ENCODE peak calls at places on chromosomes 3 and 15, in seven cellular contexts. One of them, this sample, is unnamed.

GRCh38 chr3:37734886-37735285 is 126.8 kb upstream of the CTDSPL start:
- DNase-seq in upper lobe of left lung: peak
- DNase-seq in IMR-90: no peak
- DNase-seq in psoas muscle: no peak
- DNase-seq in left lung: no peak
- DNase-seq in pancreas: no peak
- DNase-seq in A549: no peak
- DNase-seq in this sample: no peak

GRCh38 chr15:20344601-20345400 is 196.8 kb downstream of the GOLGA6L6 start:
- DNase-seq in A549: no peak
- DNase-seq in pancreas: peak
- DNase-seq in psoas muscle: no peak
- DNase-seq in IMR-90: no peak
- DNase-seq in left lung: peak
- DNase-seq in upper lobe of left lung: peak
- DNase-seq in this sample: peak

GRCh38 chr3:148464246-148464645 is 233.5 kb upstream of the AGTR1 start:
- DNase-seq in IMR-90: peak
- DNase-seq in upper lobe of left lung: no peak
- DNase-seq in psoas muscle: no peak
- DNase-seq in pancreas: no peak
- DNase-seq in left lung: no peak
- DNase-seq in A549: no peak
- DNase-seq in this sample: no peak

GRCh38 chr3:17356581-17356980 is 385.9 kb downstream of the TBC1D5 start:
- DNase-seq in pancreas: no peak
- DNase-seq in IMR-90: no peak
- DNase-seq in psoas muscle: no peak
- DNase-seq in A549: no peak
- DNase-seq in upper lobe of left lung: no peak
- DNase-seq in left lung: no peak
- DNase-seq in this sample: no peak

GRCh38 chr15:85477061-85477460 is 96.7 kb downstream of the AKAP13 start:
- DNase-seq in upper lobe of left lung: no peak
- DNase-seq in A549: no peak
- DNase-seq in pancreas: no peak
- DNase-seq in psoas muscle: no peak
- DNase-seq in left lung: no peak
- DNase-seq in IMR-90: no peak
- DNase-seq in this sample: no peak

GRCh38 chr3:71129611-71130515 is 453.7 kb downstream of the FOXP1 start:
- DNase-seq in pancreas: no peak
- DNase-seq in IMR-90: peak
- DNase-seq in A549: no peak
- DNase-seq in psoas muscle: no peak
- DNase-seq in upper lobe of left lung: no peak
- DNase-seq in left lung: no peak
- DNase-seq in this sample: no peak

GRCh38 chr3:181458857-181459256 is 252.9 kb upstream of the SOX2 start:
- DNase-seq in IMR-90: no peak
- DNase-seq in A549: no peak
- DNase-seq in left lung: no peak
- DNase-seq in pancreas: no peak
- DNase-seq in upper lobe of left lung: no peak
- DNase-seq in psoas muscle: no peak
- DNase-seq in this sample: no peak

GRCh38 chr15:89378699-89379422 is 44.2 kb upstream of the POLG start:
- DNase-seq in pancreas: no peak
- DNase-seq in A549: no peak
- DNase-seq in left lung: peak
- DNase-seq in upper lobe of left lung: peak
- DNase-seq in psoas muscle: no peak
- DNase-seq in IMR-90: no peak
- DNase-seq in this sample: no peak

GRCh38 chr3:39531681-39532080 is 64.2 kb downstream of the MOBP start:
- DNase-seq in A549: peak
- DNase-seq in pancreas: no peak
- DNase-seq in psoas muscle: no peak
- DNase-seq in upper lobe of left lung: no peak
- DNase-seq in IMR-90: peak
- DNase-seq in left lung: no peak
- DNase-seq in this sample: no peak

GRCh38 chr3:157119369-157119951 is 40.5 kb downstream of the CCNL1 start:
- DNase-seq in pancreas: peak
- DNase-seq in left lung: no peak
- DNase-seq in IMR-90: no peak
- DNase-seq in upper lobe of left lung: no peak
- DNase-seq in A549: no peak
- DNase-seq in psoas muscle: no peak
- DNase-seq in this sample: no peak

GRCh38 chr3:52005571-52005986 is 9.9 kb upstream of the RPL29 start:
- DNase-seq in psoas muscle: peak
- DNase-seq in left lung: no peak
- DNase-seq in IMR-90: peak
- DNase-seq in pancreas: peak
- DNase-seq in A549: no peak
- DNase-seq in upper lobe of left lung: peak
- DNase-seq in this sample: peak

GRCh38 chr3:46372492-46373359 is 2.0 kb downstream of the CCR5 start:
- DNase-seq in psoas muscle: no peak
- DNase-seq in pancreas: no peak
- DNase-seq in left lung: no peak
- DNase-seq in IMR-90: peak
- DNase-seq in upper lobe of left lung: no peak
- DNase-seq in A549: no peak
- DNase-seq in this sample: no peak

GRCh38 chr3:108486910-108487309 is 23.5 kb downstream of the MYH15 start:
- DNase-seq in pancreas: no peak
- DNase-seq in IMR-90: peak
- DNase-seq in psoas muscle: peak
- DNase-seq in A549: no peak
- DNase-seq in left lung: no peak
- DNase-seq in upper lobe of left lung: no peak
- DNase-seq in this sample: peak

GRCh38 chr3:18237251-18238005 is 187.7 kb downstream of the SATB1 start:
- DNase-seq in upper lobe of left lung: no peak
- DNase-seq in pancreas: no peak
- DNase-seq in A549: no peak
- DNase-seq in psoas muscle: no peak
- DNase-seq in IMR-90: peak
- DNase-seq in left lung: no peak
- DNase-seq in this sample: no peak

GRCh38 chr3:57862894-57863293 is 106.8 kb downstream of the SLMAP start:
- DNase-seq in upper lobe of left lung: no peak
- DNase-seq in left lung: no peak
- DNase-seq in psoas muscle: no peak
- DNase-seq in A549: no peak
- DNase-seq in IMR-90: no peak
- DNase-seq in pancreas: no peak
- DNase-seq in this sample: no peak

GRCh38 chr3:149384911-149385321 is 7.5 kb upstream of the TM4SF1 start:
- DNase-seq in A549: no peak
- DNase-seq in upper lobe of left lung: no peak
- DNase-seq in pancreas: no peak
- DNase-seq in left lung: no peak
- DNase-seq in IMR-90: peak
- DNase-seq in psoas muscle: no peak
- DNase-seq in this sample: no peak

DNA sequence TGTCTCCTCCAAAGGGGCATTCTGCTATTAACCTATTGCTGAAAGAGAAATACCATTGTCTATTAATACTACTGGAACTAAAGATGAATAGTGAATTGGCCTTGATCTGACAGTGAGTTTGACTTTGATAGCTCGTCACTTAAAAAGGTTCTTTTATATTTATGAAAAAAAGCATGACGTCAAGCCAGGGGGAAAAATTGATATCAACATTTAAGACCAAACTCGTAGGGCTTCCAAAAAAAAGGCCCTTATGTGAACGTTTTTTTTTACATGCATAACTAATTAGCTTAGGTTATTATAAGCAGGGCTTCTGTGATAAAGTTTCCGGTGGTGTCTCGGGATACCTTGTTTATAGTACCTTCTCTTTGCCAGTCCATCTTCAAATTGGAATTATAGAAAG is 63.3 kb upstream of the SAMMSON start:
- DNase-seq in upper lobe of left lung: no peak
- DNase-seq in psoas muscle: no peak
- DNase-seq in pancreas: no peak
- DNase-seq in left lung: no peak
- DNase-seq in A549: no peak
- DNase-seq in IMR-90: no peak
- DNase-seq in this sample: no peak
- H3K4me3 ChIP-seq in upper lobe of left lung: no peak
- H3K4me3 ChIP-seq in psoas muscle: no peak
- H3K4me3 ChIP-seq in pancreas: no peak
- H3K4me3 ChIP-seq in left lung: no peak
- H3K4me3 ChIP-seq in A549: no peak
- H3K4me3 ChIP-seq in IMR-90: no peak
- H3K4me3 ChIP-seq in this sample: no peak

DNA sequence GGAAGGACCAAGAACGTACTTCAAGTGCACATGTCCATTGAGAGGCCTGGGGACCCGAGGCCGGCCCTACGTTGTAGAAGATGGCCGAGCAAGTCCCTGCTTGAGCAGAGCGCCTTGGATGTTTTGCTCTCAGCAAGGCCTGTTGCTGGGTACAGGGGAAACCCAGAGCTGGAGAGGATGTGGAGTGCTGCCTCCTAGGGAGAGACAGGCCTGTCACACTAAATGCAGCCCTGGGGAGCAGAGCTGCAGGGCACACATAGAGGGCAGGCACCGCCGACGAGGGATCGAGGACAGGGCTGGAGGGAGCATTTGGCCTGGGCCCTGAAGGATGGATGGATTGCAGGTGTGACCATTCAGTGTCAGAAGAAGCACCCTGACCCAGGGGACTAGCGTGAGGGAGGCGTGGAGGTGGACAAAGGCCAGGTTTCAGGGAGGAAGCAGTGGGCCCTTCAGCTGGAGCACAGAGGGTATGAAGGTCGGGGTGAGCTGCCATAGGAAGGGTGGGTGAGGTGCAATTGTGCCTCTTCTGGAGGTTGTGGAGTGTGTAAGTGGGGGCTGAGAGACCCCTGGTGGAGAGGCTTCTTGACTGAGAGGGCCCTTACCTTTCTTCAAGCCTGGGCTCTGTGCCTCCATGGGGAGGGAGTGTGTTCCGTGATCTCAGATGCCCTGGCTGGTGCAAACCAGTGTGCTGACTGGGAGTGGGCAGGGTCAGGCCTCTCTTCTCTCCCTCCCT is 142.4 kb downstream of the CHDH start:
- DNase-seq in IMR-90: no peak
- DNase-seq in pancreas: no peak
- DNase-seq in left lung: no peak
- DNase-seq in A549: no peak
- DNase-seq in psoas muscle: no peak
- DNase-seq in upper lobe of left lung: no peak
- DNase-seq in this sample: no peak
- H3K27ac ChIP-seq in IMR-90: no peak
- H3K27ac ChIP-seq in pancreas: no peak
- H3K27ac ChIP-seq in left lung: no peak
- H3K27ac ChIP-seq in A549: no peak
- H3K27ac ChIP-seq in psoas muscle: no peak
- H3K27ac ChIP-seq in upper lobe of left lung: no peak
- H3K27ac ChIP-seq in this sample: peak

DNA sequence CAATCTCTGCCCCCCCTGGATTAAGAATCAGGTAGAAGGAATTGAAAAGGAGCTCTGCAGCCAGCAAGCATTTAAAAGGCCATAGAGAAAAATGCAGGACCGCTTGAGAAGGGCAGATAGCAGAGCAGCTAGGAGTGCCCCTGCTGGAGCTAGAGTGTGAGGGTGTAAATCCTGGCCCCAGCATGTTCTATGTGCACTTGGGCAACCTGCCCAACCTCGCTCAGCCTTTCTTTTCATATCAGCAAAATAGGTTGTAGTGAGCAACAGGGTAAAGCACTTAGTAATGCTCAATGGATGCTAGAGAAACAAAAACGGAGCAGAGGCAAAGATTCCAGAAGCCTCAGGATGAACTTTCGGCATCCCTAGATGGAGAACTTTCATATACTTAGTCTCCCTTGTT is 25.0 kb upstream of the THBS1 start:
- DNase-seq in pancreas: no peak
- DNase-seq in psoas muscle: no peak
- DNase-seq in upper lobe of left lung: no peak
- DNase-seq in IMR-90: peak
- DNase-seq in left lung: no peak
- DNase-seq in A549: no peak
- DNase-seq in this sample: no peak
- TF ChIP-seq CTCF in pancreas: no peak
- TF ChIP-seq CTCF in psoas muscle: no peak
- TF ChIP-seq CTCF in upper lobe of left lung: no peak
- TF ChIP-seq CTCF in IMR-90: no peak
- TF ChIP-seq CTCF in left lung: no peak
- TF ChIP-seq CTCF in A549: no peak
- TF ChIP-seq CTCF in this sample: no peak

GRCh38 chr3:84977021-84977420 is 18.2 kb downstream of the CADM2 start:
- DNase-seq in A549: no peak
- DNase-seq in psoas muscle: no peak
- DNase-seq in upper lobe of left lung: no peak
- DNase-seq in left lung: no peak
- DNase-seq in pancreas: no peak
- DNase-seq in IMR-90: no peak
- DNase-seq in this sample: no peak
- H3K4me3 ChIP-seq in A549: no peak
- H3K4me3 ChIP-seq in psoas muscle: no peak
- H3K4me3 ChIP-seq in upper lobe of left lung: no peak
- H3K4me3 ChIP-seq in left lung: no peak
- H3K4me3 ChIP-seq in pancreas: no peak
- H3K4me3 ChIP-seq in IMR-90: no peak
- H3K4me3 ChIP-seq in this sample: no peak

DNA sequence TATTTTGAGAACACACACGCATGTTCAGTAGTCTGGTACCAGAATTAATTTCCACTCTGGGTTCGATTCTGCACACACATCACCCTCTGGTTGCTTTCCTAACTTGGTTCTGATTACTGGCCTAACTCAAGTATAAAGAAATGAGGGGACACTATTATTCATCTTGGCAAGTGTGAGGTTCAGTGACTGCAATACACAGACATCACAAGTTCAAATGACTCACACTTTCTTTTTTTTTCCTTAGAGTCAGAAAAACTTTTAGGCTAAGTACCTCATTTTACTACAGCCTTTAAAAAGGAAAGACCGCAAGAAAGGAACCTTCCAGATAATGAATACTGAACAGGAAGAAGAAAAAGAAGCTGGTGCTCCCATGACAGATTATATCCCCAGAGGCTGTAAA is 37.3 kb upstream of the LDHAL6B start:
- DNase-seq in upper lobe of left lung: no peak
- DNase-seq in A549: no peak
- DNase-seq in IMR-90: peak
- DNase-seq in pancreas: no peak
- DNase-seq in psoas muscle: no peak
- DNase-seq in left lung: no peak
- DNase-seq in this sample: no peak
- H3K27ac ChIP-seq in upper lobe of left lung: peak
- H3K27ac ChIP-seq in A549: peak
- H3K27ac ChIP-seq in IMR-90: no peak
- H3K27ac ChIP-seq in pancreas: peak
- H3K27ac ChIP-seq in psoas muscle: peak
- H3K27ac ChIP-seq in left lung: peak
- H3K27ac ChIP-seq in this sample: no peak

GRCh38 chr3:54225841-54226528 is 103.6 kb downstream of the CACNA2D3 start:
- DNase-seq in left lung: no peak
- DNase-seq in A549: no peak
- DNase-seq in psoas muscle: no peak
- DNase-seq in upper lobe of left lung: no peak
- DNase-seq in IMR-90: no peak
- DNase-seq in pancreas: no peak
- DNase-seq in this sample: no peak
- TF ChIP-seq CTCF in left lung: no peak
- TF ChIP-seq CTCF in A549: no peak
- TF ChIP-seq CTCF in psoas muscle: no peak
- TF ChIP-seq CTCF in upper lobe of left lung: no peak
- TF ChIP-seq CTCF in IMR-90: no peak
- TF ChIP-seq CTCF in pancreas: no peak
- TF ChIP-seq CTCF in this sample: no peak

GRCh38 chr3:184514151-184514490 is 47.5 kb upstream of the EPHB3 start:
- DNase-seq in IMR-90: no peak
- DNase-seq in psoas muscle: no peak
- DNase-seq in A549: no peak
- DNase-seq in upper lobe of left lung: no peak
- DNase-seq in pancreas: no peak
- DNase-seq in left lung: no peak
- DNase-seq in this sample: no peak
- H3K4me3 ChIP-seq in IMR-90: no peak
- H3K4me3 ChIP-seq in psoas muscle: peak
- H3K4me3 ChIP-seq in A549: no peak
- H3K4me3 ChIP-seq in upper lobe of left lung: no peak
- H3K4me3 ChIP-seq in pancreas: no peak
- H3K4me3 ChIP-seq in left lung: peak
- H3K4me3 ChIP-seq in this sample: peak

This sample was measured in dorsolateral prefrontal cortex.